ENCODE peak calls at places on chromosomes 2 and 18, in seven cellular contexts. Z is testis; X is NCI-H2171 treated with DMSO at 0.1 percent for 48 hours; S is retinal pigment epithelial cell; T is RCC 7860; B is activated T-helper 1 cell treated with anti-CD3 and anti-CD28 coated beads, Interleukin-2, amount 50 U/mL, for 16 hours; W is nephron progenitor cell. O is an unnamed sample.

GRCh38 chr18:10923671-10924070 is 225.7 kb downstream of the PIEZO2 start:
- DNase-seq in Z (no peak), X (no peak), S (no peak), T (no peak), B (no peak), W (no peak), O (no peak)

GRCh38 chr2:159270744-159271379 is 15.6 kb downstream of the WDSUB1 start:
- DNase-seq in Z (no peak), X (no peak), S (no peak), T (no peak), B (no peak), W (no peak), O (no peak)

GRCh38 chr2:168510125-168510756 is 54.2 kb downstream of the CERS6 start:
- DNase-seq in Z (no peak), X (no peak), S (no peak), T (no peak), B (no peak), W (no peak), O (no peak)

GRCh38 chr2:232476045-232476444 is 11.6 kb downstream of the ECEL1 start:
- DNase-seq in Z (no peak), X (no peak), S (no peak), T (no peak), B (no peak), W (no peak), O (no peak)

GRCh38 chr18:36298113-36298701 is 694 bp downstream of the FHOD3 start:
- DNase-seq in Z (no peak), X (peak; percentile 80), S (no peak), T (no peak), B (no peak), W (peak; percentile 65), O (no peak)

GRCh38 chr2:76866464-76866863 is 655.7 kb downstream of the LRRTM4 start:
- DNase-seq in Z (no peak), X (no peak), S (no peak), T (no peak), B (no peak), W (no peak), O (no peak)

GRCh38 chr2:3260959-3261358 is 116.7 kb downstream of the EIPR1 start:
- DNase-seq in Z (no peak), X (no peak), S (no peak), T (no peak), B (no peak), W (no peak), O (no peak)

GRCh38 chr2:1973636-1974035 is 229.3 kb upstream of the PXDN start:
- DNase-seq in Z (no peak), X (peak; percentile 56), S (no peak), T (no peak), B (no peak), W (no peak), O (no peak)

GRCh38 chr2:27496357-27497287 is at the start of gene GCKR:
- DNase-seq in Z (peak; percentile 34), X (no peak), S (no peak), T (peak; percentile 64), B (no peak), W (no peak), O (no peak)

GRCh38 chr2:200482194-200482593 is 27.7 kb downstream of the KCTD18 start:
- DNase-seq in Z (no peak), X (no peak), S (no peak), T (no peak), B (no peak), W (no peak), O (no peak)

GRCh38 chr2:137888845-137889244 is 75.4 kb upstream of the HNMT start:
- DNase-seq in Z (peak; percentile 59), X (peak; percentile 41), S (no peak), T (no peak), B (no peak), W (peak; percentile 60), O (no peak)

GRCh38 chr18:58222439-58223125 is 178.6 kb downstream of the NEDD4L start:
- DNase-seq in Z (no peak), X (no peak), S (no peak), T (no peak), B (no peak), W (no peak), O (no peak)

GRCh38 chr2:25001329-25001637 is 29.5 kb upstream of the DNAJC27 start:
- DNase-seq in Z (no peak), X (no peak), S (no peak), T (no peak), B (no peak), W (no peak), O (no peak)

GRCh38 chr2:183881978-183882377 is 716.4 kb upstream of the ZNF804A start:
- DNase-seq in Z (no peak), X (no peak), S (no peak), T (no peak), B (no peak), W (no peak), O (no peak)

GRCh38 chr2:73104933-73105332 is 7.8 kb downstream of the RAB11FIP5 start:
- DNase-seq in Z (no peak), X (no peak), S (peak; percentile 59), T (no peak), B (no peak), W (no peak), O (no peak)

GRCh38 chr2:73899801-73900336 is 7.1 kb downstream of the ACTG2 start:
- DNase-seq in Z (no peak), X (peak; percentile 34), S (no peak), T (no peak), B (no peak), W (no peak), O (no peak)

GRCh38 chr18:44128365-44128764 is 552.3 kb upstream of the SETBP1 start:
- DNase-seq in Z (no peak), X (no peak), S (no peak), T (no peak), B (no peak), W (no peak), O (no peak)

GRCh38 chr2:150142561-150142960 is 344.9 kb downstream of the RND3 start:
- DNase-seq in Z (no peak), X (no peak), S (no peak), T (peak; percentile 98), B (no peak), W (no peak), O (no peak)

GRCh38 chr2:9112079-9112721 is 94.4 kb upstream of the ASAP2 start:
- DNase-seq in Z (no peak), X (no peak), S (peak; percentile 76), T (peak; percentile 84), B (no peak), W (no peak), O (no peak)

GRCh38 chr2:225429718-225430117 is 30.2 kb downstream of the NYAP2 start:
- DNase-seq in Z (peak; percentile 57), X (peak; percentile 82), S (peak; percentile 95), T (no peak), B (no peak), W (peak; percentile 4), O (peak; percentile 36)

GRCh38 chr2:100196786-100197494 is 54.5 kb upstream of the AFF3 start:
- DNase-seq in Z (no peak), X (no peak), S (no peak), T (no peak), B (no peak), W (no peak), O (no peak)

GRCh38 chr2:133906926-133907325 is 338.7 kb upstream of the NCKAP5 start:
- DNase-seq in Z (no peak), X (no peak), S (no peak), T (no peak), B (no peak), W (no peak), O (no peak)

GRCh38 chr2:33848486-33848885 is 249.4 kb upstream of the FAM98A start:
- DNase-seq in Z (no peak), X (no peak), S (no peak), T (peak; percentile 62), B (no peak), W (no peak), O (peak; percentile 30)

O was measured in epithelial cell of proximal tubule.